ENCODE peak calls at places on chromosomes 2 and 18, in four cellular contexts. U, G, N and M are unnamed samples. For H3K4me1, the result is how much of the 10 kb centered on the place peaks cover.

GRCh38 chr2:10413488-10413887 is 34.6 kb downstream of the ODC1 start:
- DNase-seq in G (no peak), U (no peak), N (no peak), M (no peak)

GRCh38 chr2:202335791-202336467 is 40.2 kb upstream of the BMPR2 start:
- DNase-seq in U (no peak), N (no peak), G (no peak), M (no peak)

GRCh38 chr18:79856119-79857080 is 58.7 kb downstream of the KCNG2 start:
- DNase-seq in U (peak), G (no peak), N (no peak), M (no peak)

GRCh38 chr18:46398005-46398404 is 259.0 kb downstream of the LOXHD1 start:
- DNase-seq in N (no peak), U (no peak), G (no peak), M (no peak)

GRCh38 chr2:122063716-122064115 is 308.3 kb downstream of the TSN start:
- DNase-seq in U (no peak), G (no peak), N (no peak), M (no peak)

GRCh38 chr18:68172842-68173549 is 541.9 kb downstream of the TMX3 start:
- DNase-seq in U (no peak), G (no peak), N (no peak), M (no peak)

GRCh38 chr2:173288561-173288960 is 66.1 kb upstream of the CDCA7 start:
- DNase-seq in G (no peak), N (no peak), U (no peak), M (no peak)

GRCh38 chr2:18611184-18611583 is 21.8 kb upstream of the NT5C1B start:
- DNase-seq in U (no peak), G (no peak), N (no peak), M (no peak)

GRCh38 chr2:239952251-239952650 is 72.9 kb downstream of the NDUFA10 start:
- DNase-seq in G (no peak), U (no peak), N (no peak), M (no peak)

GRCh38 chr2:45169339-45170190 is 160.3 kb upstream of the SIX2 start:
- DNase-seq in N (no peak), G (peak), U (peak), M (no peak)

DNA sequence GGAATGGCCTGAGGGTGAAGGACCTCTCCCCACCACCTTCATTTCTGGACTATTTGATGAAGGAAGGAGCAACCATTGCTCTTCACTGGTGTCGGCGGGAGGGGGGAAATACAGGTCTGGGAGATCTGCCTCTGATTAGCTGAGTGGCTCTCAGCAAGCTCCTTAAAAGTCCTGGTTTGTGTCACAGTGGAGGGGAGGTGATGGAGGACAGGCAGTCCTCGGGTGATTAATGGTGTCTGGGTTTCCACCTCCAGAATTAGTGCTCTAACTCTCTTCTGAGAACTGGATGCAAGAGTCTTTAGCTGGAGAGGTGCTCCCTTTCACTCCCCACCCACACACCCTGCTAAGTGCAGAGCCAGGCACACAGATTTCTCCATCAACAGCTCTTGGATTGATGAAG is 83.2 kb downstream of the TTC32 start:
- DNase-seq in U (no peak), G (no peak), N (no peak), M (no peak)
- H3K27ac ChIP-seq in U (no peak), G (no peak), N (no peak), M (no peak)

DNA sequence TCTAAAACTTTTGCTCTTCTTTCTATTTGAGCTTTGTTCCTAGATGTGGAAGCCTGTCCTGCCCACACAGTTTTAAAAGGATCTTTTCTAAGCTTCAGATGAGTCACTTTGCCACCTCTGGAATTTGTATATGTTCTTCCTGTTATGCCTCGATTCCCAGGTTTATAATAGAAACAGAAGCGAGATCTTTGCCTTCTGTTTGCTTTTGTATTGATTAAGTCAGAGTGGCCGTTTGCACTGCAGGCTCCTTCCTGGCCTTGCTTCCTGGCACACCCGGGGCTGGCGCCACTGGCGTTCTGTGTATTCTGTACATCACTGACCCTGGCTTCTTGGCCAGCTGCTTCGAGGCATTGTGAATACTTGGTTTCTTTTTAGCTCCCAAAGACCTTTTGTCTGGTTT is 91.8 kb downstream of the MTCL1 start:
- DNase-seq in G (no peak), U (no peak), N (no peak), M (no peak)
- H3K4me1 ChIP-seq in G (under half), U (half or more), N (under half), M (under half)

GRCh38 chr2:105856576-105856975 is 111.9 kb downstream of the NCK2 start:
- DNase-seq in N (no peak), U (no peak), G (no peak), M (no peak)
- H3K4me3 ChIP-seq in N (peak), U (no peak), G (no peak), M (peak)

DNA sequence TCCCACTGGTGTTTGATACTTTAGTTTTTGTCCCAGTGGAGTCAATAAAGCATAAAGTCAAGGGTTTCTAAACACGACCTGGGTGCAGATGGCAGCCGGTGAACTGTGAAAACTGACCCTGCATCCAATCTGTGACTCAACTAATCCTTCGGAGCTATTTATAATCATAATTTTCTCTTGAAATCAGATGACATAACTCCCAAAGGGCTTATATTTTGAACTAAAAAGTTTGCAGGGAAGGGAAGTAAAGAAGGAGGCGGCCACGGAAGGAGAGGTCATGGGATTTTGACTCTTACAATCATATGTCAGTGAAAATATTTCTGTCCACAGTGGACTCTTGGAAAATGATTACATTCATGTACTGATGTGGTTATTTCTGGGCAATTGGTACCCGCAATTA is 178.5 kb downstream of the PDE1A start:
- DNase-seq in G (no peak), N (no peak), U (no peak), M (no peak)
- H3K27ac ChIP-seq in G (no peak), N (no peak), U (no peak), M (no peak)

GRCh38 chr2:179239838-179240237 is 24.8 kb downstream of the SESTD1 start:
- DNase-seq in G (no peak), N (no peak), U (no peak), M (no peak)

GRCh38 chr2:179238027-179238426 is 26.6 kb downstream of the SESTD1 start:
- DNase-seq in G (no peak), U (no peak), N (no peak), M (no peak)

GRCh38 chr2:179235463-179236108 is 29.0 kb downstream of the SESTD1 start:
- DNase-seq in N (no peak), U (no peak), G (no peak), M (no peak)

GRCh38 chr2:179239194-179239593 is 25.4 kb downstream of the SESTD1 start:
- DNase-seq in U (no peak), N (no peak), G (no peak), M (no peak)

DNA sequence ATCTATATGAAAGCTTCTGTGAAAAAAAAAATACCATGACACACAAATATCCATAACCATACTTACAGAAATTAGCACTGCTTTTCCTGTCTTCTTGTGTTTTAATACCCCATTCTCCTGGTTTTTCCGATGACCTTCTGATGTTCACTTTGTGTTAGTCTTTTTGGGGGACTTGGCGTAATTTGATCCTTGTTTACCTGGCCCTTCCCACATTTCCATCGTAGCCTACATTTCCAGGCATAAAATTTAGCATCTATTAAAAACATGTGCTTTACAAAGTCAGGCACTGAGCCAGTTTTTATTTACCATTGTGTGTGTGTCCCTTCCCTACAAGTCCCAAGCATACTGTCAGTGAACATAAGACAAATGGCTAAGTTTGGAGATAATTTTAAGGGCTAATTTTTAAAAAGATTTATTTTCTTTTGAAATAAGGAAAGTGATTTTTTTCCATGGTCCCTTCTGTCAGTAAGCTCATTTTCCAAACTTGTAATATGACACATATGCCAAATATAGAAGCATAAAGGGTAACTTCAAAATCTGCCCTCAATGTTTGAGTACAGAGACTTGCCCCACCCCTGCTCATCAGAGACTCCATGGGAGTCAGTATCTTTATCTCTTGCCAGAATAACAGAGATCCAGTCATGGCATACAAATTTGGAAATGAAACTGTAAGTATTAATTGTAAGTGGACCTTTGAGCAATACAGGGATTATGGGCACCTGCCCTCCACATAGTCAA is 27.3 kb downstream of the SESTD1 start:
- DNase-seq in G (no peak), U (no peak), N (no peak), M (no peak)
- H3K4me1 ChIP-seq in G (under half), U (under half), N (under half), M (under half)